ENCODE peak calls at places on chromosome 15, in four cellular contexts. D, A, U and X are unnamed samples.

GRCh38 chr15:45402955-45403892 is 24.9 kb upstream of the GATM start:
- DNase-seq in U (peak), A (no peak), D (peak), X (no peak)

GRCh38 chr15:80695099-80695910 is at the start of gene ABHD17C:
- DNase-seq in D (peak), A (peak), U (peak), X (no peak)

GRCh38 chr15:48221885-48222284 is 15.8 kb downstream of the SLC12A1 start:
- DNase-seq in U (no peak), D (no peak), A (no peak), X (no peak)

GRCh38 chr15:40276927-40277326 is 5.9 kb downstream of the ANKRD63 start:
- DNase-seq in A (no peak), D (no peak), U (no peak), X (no peak)

GRCh38 chr15:81185896-81186295 is 10.8 kb upstream of the IL16 start:
- DNase-seq in U (no peak), D (no peak), A (no peak), X (no peak)

GRCh38 chr15:85579957-85580694 is 199.7 kb downstream of the AKAP13 start:
- DNase-seq in U (peak), A (no peak), D (no peak), X (no peak)

GRCh38 chr15:73608475-73608874 is 24.7 kb downstream of the NPTN start:
- DNase-seq in A (no peak), U (no peak), D (no peak), X (no peak)

GRCh38 chr15:34161329-34161953 is 48.5 kb downstream of the KATNBL1 start:
- DNase-seq in D (no peak), U (peak), A (no peak), X (no peak)

GRCh38 chr15:34804113-34804512 is 8.8 kb upstream of the ACTC1 start:
- DNase-seq in A (no peak), D (no peak), U (no peak), X (no peak)

GRCh38 chr15:40364259-40364658 is 6.2 kb downstream of the DISP2 start:
- DNase-seq in A (no peak), D (no peak), U (no peak), X (no peak)

GRCh38 chr15:73081321-73081958 is 29.2 kb downstream of the NEO1 start:
- DNase-seq in D (peak), U (peak), A (peak), X (no peak)

GRCh38 chr15:72797338-72797689 is 13.8 kb upstream of the ADPGK start:
- DNase-seq in D (no peak), A (no peak), U (no peak), X (no peak)

GRCh38 chr15:53414167-53414566 is 345.3 kb downstream of the WDR72 start:
- DNase-seq in D (no peak), U (no peak), A (no peak), X (no peak)

GRCh38 chr15:86915811-86916331 is 836.2 kb downstream of the AGBL1 start:
- DNase-seq in D (peak), U (peak), A (no peak), X (no peak)

GRCh38 chr15:50116477-50116876 is 2.6 kb downstream of the ATP8B4 start:
- DNase-seq in D (no peak), A (no peak), U (peak), X (no peak)

GRCh38 chr15:61396235-61396927 is 167.3 kb upstream of the RORA start:
- DNase-seq in U (no peak), A (no peak), D (no peak), X (no peak)

GRCh38 chr15:78065284-78065872 is 12.1 kb downstream of the TBC1D2B start:
- DNase-seq in U (peak), D (no peak), A (no peak), X (no peak)
- H3K27ac ChIP-seq in U (no peak), D (peak), A (peak), X (peak)

GRCh38 chr15:51310064-51310463 is 28.3 kb downstream of the CYP19A1 start:
- DNase-seq in A (no peak), U (no peak), D (no peak), X (no peak)
- H3K27ac ChIP-seq in A (no peak), U (no peak), D (no peak), X (no peak)

GRCh38 chr15:42057744-42058646 is 36.4 kb downstream of the PLA2G4D start:
- DNase-seq in D (no peak), A (no peak), U (no peak), X (no peak)
- H3K27ac ChIP-seq in D (no peak), A (no peak), U (no peak), X (no peak)

DNA sequence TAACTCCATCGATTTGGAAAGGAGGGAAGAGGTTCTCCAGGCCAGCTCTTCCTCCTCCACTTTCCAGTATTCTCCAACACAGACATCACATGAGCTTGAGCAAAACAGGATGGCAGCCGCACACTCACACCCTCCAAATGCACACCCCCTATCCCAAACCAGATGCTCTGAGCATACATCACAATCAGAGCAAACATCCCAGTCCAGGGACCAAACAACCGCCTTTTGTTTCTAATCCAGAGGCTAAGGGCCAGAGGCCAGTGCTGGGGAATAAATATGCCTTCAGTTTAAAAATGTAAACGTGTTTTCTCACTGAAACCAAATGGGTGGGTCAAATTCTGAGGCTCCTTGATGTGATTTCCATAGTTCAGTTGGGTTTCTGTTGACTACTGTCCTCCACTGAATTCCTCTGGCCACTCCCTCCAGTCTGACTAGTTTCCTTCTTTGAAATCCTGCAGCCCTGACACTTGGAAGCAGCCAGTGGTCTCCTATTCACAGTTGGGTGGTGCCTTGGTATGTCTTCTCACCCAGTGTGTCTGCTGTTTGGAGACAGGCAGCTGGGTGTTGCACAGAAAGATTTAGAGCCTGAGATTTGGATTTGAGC is 19.2 kb upstream of the MFGE8 start:
- DNase-seq in A (no peak), D (no peak), U (no peak), X (no peak)
- H3K27ac ChIP-seq in A (no peak), D (no peak), U (no peak), X (no peak)

DNA sequence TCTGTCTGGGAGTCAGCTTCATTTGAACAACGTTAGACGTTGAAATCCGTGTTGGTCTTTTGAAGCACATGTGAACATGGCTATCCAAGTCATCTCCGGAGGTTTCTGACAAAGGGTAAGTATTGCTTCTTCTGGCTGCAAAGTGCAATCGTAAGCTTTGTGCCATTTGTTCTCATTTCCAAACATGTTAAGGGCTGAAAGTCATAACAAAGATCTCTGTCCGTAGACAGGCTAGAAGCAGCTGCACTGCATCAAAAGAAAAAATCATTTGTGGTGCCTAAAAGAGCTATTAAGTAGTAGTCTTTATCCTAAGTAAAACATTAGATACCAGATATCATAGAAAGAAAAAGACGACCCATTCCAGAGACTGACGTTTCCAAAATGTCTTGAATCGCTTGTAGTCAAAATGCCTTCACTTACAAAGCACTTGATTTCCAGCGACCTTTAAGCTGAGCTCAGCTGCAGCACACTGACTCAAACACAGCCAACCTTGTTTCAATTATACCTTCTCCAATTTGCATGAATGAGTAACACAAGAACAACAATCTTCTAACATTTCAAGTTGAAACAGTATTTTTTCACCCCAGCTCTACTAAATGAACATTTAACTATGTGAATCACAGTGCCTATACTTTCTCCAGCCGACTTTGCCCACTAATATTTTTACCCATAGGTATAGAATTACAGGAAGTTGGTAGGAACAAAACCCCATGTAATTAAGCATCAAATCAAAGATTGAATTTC is 76.6 kb downstream of the NEDD4 start:
- DNase-seq in U (no peak), D (no peak), A (no peak), X (no peak)
- H3K27ac ChIP-seq in U (no peak), D (no peak), A (no peak), X (no peak)

GRCh38 chr15:83205725-83206324 is 1.8 kb downstream of the HDGFL3 start:
- DNase-seq in U (no peak), A (no peak), D (no peak), X (no peak)
- H3K27ac ChIP-seq in U (no peak), A (no peak), D (no peak), X (peak)